ENCODE peak calls at places on chromosomes 13 and 19, in nine cellular contexts. One of them, this sample, is unnamed.

GRCh38 chr19:18397242-18398202 is at the start of gene LRRC25:
- DNase-seq in C1 segment of cervical spinal cord: peak
- DNase-seq in left colon: peak
- DNase-seq in choroid plexus epithelial cell: no peak
- DNase-seq in pulmonary artery endothelial cell: no peak
- DNase-seq in occipital lobe: no peak
- DNase-seq in foreskin keratinocyte: no peak
- DNase-seq in germinal center: peak
- DNase-seq in progenitor cell of endocrine pancreas: no peak
- DNase-seq in this sample: peak

GRCh38 chr13:98570929-98571372 is 6.0 kb downstream of the STK24 start:
- DNase-seq in germinal center: peak
- DNase-seq in choroid plexus epithelial cell: peak
- DNase-seq in left colon: peak
- DNase-seq in C1 segment of cervical spinal cord: no peak
- DNase-seq in occipital lobe: no peak
- DNase-seq in pulmonary artery endothelial cell: no peak
- DNase-seq in foreskin keratinocyte: peak
- DNase-seq in progenitor cell of endocrine pancreas: no peak
- DNase-seq in this sample: no peak

GRCh38 chr13:35530147-35530546 is 53.7 kb upstream of the MAB21L1 start:
- DNase-seq in choroid plexus epithelial cell: no peak
- DNase-seq in occipital lobe: no peak
- DNase-seq in pulmonary artery endothelial cell: no peak
- DNase-seq in C1 segment of cervical spinal cord: no peak
- DNase-seq in left colon: no peak
- DNase-seq in foreskin keratinocyte: no peak
- DNase-seq in progenitor cell of endocrine pancreas: no peak
- DNase-seq in germinal center: no peak
- DNase-seq in this sample: no peak

GRCh38 chr19:13430790-13431582 is 75.3 kb downstream of the CACNA1A start:
- DNase-seq in pulmonary artery endothelial cell: no peak
- DNase-seq in C1 segment of cervical spinal cord: peak
- DNase-seq in foreskin keratinocyte: no peak
- DNase-seq in occipital lobe: no peak
- DNase-seq in progenitor cell of endocrine pancreas: peak
- DNase-seq in germinal center: peak
- DNase-seq in left colon: peak
- DNase-seq in choroid plexus epithelial cell: peak
- DNase-seq in this sample: peak

GRCh38 chr19:918481-919156 is 1.5 kb downstream of the KISS1R start:
- DNase-seq in choroid plexus epithelial cell: no peak
- DNase-seq in pulmonary artery endothelial cell: no peak
- DNase-seq in progenitor cell of endocrine pancreas: no peak
- DNase-seq in C1 segment of cervical spinal cord: no peak
- DNase-seq in occipital lobe: no peak
- DNase-seq in foreskin keratinocyte: no peak
- DNase-seq in left colon: no peak
- DNase-seq in germinal center: no peak
- DNase-seq in this sample: no peak

GRCh38 chr13:48739346-48740037 is 85.8 kb downstream of the CYSLTR2 start:
- DNase-seq in C1 segment of cervical spinal cord: no peak
- DNase-seq in pulmonary artery endothelial cell: no peak
- DNase-seq in foreskin keratinocyte: no peak
- DNase-seq in left colon: no peak
- DNase-seq in occipital lobe: no peak
- DNase-seq in choroid plexus epithelial cell: peak
- DNase-seq in germinal center: no peak
- DNase-seq in progenitor cell of endocrine pancreas: no peak
- DNase-seq in this sample: no peak

GRCh38 chr13:71659427-71659826 is 207.6 kb downstream of the DACH1 start:
- DNase-seq in left colon: no peak
- DNase-seq in C1 segment of cervical spinal cord: no peak
- DNase-seq in pulmonary artery endothelial cell: no peak
- DNase-seq in choroid plexus epithelial cell: peak
- DNase-seq in foreskin keratinocyte: no peak
- DNase-seq in germinal center: no peak
- DNase-seq in occipital lobe: no peak
- DNase-seq in progenitor cell of endocrine pancreas: no peak
- DNase-seq in this sample: no peak

GRCh38 chr19:15161028-15161984 is 39.5 kb downstream of the NOTCH3 start:
- DNase-seq in pulmonary artery endothelial cell: no peak
- DNase-seq in foreskin keratinocyte: no peak
- DNase-seq in progenitor cell of endocrine pancreas: no peak
- DNase-seq in C1 segment of cervical spinal cord: no peak
- DNase-seq in left colon: peak
- DNase-seq in germinal center: peak
- DNase-seq in choroid plexus epithelial cell: peak
- DNase-seq in occipital lobe: no peak
- DNase-seq in this sample: no peak

GRCh38 chr13:41402695-41403511 is 54.4 kb upstream of the RGCC start:
- DNase-seq in foreskin keratinocyte: no peak
- DNase-seq in pulmonary artery endothelial cell: no peak
- DNase-seq in occipital lobe: no peak
- DNase-seq in progenitor cell of endocrine pancreas: no peak
- DNase-seq in C1 segment of cervical spinal cord: no peak
- DNase-seq in choroid plexus epithelial cell: no peak
- DNase-seq in germinal center: no peak
- DNase-seq in left colon: no peak
- DNase-seq in this sample: no peak

GRCh38 chr19:30444253-30444671 is 72.1 kb downstream of the ZNF536 start:
- DNase-seq in occipital lobe: no peak
- DNase-seq in left colon: no peak
- DNase-seq in germinal center: no peak
- DNase-seq in choroid plexus epithelial cell: no peak
- DNase-seq in progenitor cell of endocrine pancreas: no peak
- DNase-seq in C1 segment of cervical spinal cord: no peak
- DNase-seq in foreskin keratinocyte: no peak
- DNase-seq in pulmonary artery endothelial cell: no peak
- DNase-seq in this sample: no peak

GRCh38 chr19:45613926-45614725 is 12.1 kb upstream of the GPR4 start:
- DNase-seq in germinal center: no peak
- DNase-seq in foreskin keratinocyte: peak
- DNase-seq in C1 segment of cervical spinal cord: no peak
- DNase-seq in left colon: peak
- DNase-seq in progenitor cell of endocrine pancreas: no peak
- DNase-seq in choroid plexus epithelial cell: peak
- DNase-seq in occipital lobe: no peak
- DNase-seq in pulmonary artery endothelial cell: peak
- DNase-seq in this sample: peak

GRCh38 chr13:113880651-113881611 is 17.1 kb upstream of the GAS6 start:
- DNase-seq in germinal center: no peak
- DNase-seq in choroid plexus epithelial cell: no peak
- DNase-seq in occipital lobe: no peak
- DNase-seq in pulmonary artery endothelial cell: no peak
- DNase-seq in foreskin keratinocyte: no peak
- DNase-seq in left colon: no peak
- DNase-seq in C1 segment of cervical spinal cord: no peak
- DNase-seq in progenitor cell of endocrine pancreas: no peak
- DNase-seq in this sample: no peak

GRCh38 chr13:48403929-48404328 is 9.0 kb downstream of the LPAR6 start:
- DNase-seq in progenitor cell of endocrine pancreas: no peak
- DNase-seq in foreskin keratinocyte: no peak
- DNase-seq in occipital lobe: no peak
- DNase-seq in C1 segment of cervical spinal cord: no peak
- DNase-seq in choroid plexus epithelial cell: no peak
- DNase-seq in pulmonary artery endothelial cell: no peak
- DNase-seq in left colon: no peak
- DNase-seq in germinal center: no peak
- DNase-seq in this sample: no peak

GRCh38 chr19:16751701-16752100 is 32.1 kb downstream of the NWD1 start:
- DNase-seq in choroid plexus epithelial cell: no peak
- DNase-seq in occipital lobe: no peak
- DNase-seq in progenitor cell of endocrine pancreas: no peak
- DNase-seq in foreskin keratinocyte: no peak
- DNase-seq in left colon: no peak
- DNase-seq in C1 segment of cervical spinal cord: no peak
- DNase-seq in pulmonary artery endothelial cell: no peak
- DNase-seq in germinal center: no peak
- DNase-seq in this sample: no peak

GRCh38 chr13:99978781-99979452 is 2.7 kb upstream of the ZIC2 start:
- DNase-seq in foreskin keratinocyte: no peak
- DNase-seq in C1 segment of cervical spinal cord: no peak
- DNase-seq in progenitor cell of endocrine pancreas: peak
- DNase-seq in choroid plexus epithelial cell: no peak
- DNase-seq in germinal center: no peak
- DNase-seq in occipital lobe: no peak
- DNase-seq in left colon: no peak
- DNase-seq in pulmonary artery endothelial cell: no peak
- DNase-seq in this sample: no peak

GRCh38 chr19:17078920-17079709 is 3.5 kb downstream of the MYO9B start:
- DNase-seq in choroid plexus epithelial cell: peak
- DNase-seq in occipital lobe: no peak
- DNase-seq in germinal center: no peak
- DNase-seq in progenitor cell of endocrine pancreas: no peak
- DNase-seq in foreskin keratinocyte: no peak
- DNase-seq in C1 segment of cervical spinal cord: peak
- DNase-seq in left colon: no peak
- DNase-seq in pulmonary artery endothelial cell: no peak
- DNase-seq in this sample: no peak

GRCh38 chr19:43455321-43456113 is 9.9 kb downstream of the LYPD3 start:
- DNase-seq in pulmonary artery endothelial cell: no peak
- DNase-seq in germinal center: no peak
- DNase-seq in occipital lobe: no peak
- DNase-seq in progenitor cell of endocrine pancreas: no peak
- DNase-seq in choroid plexus epithelial cell: no peak
- DNase-seq in C1 segment of cervical spinal cord: no peak
- DNase-seq in foreskin keratinocyte: no peak
- DNase-seq in left colon: no peak
- DNase-seq in this sample: no peak

GRCh38 chr19:5103061-5103701 is 134.3 kb downstream of the KDM4B start:
- DNase-seq in germinal center: no peak
- DNase-seq in choroid plexus epithelial cell: no peak
- DNase-seq in C1 segment of cervical spinal cord: peak
- DNase-seq in progenitor cell of endocrine pancreas: no peak
- DNase-seq in occipital lobe: no peak
- DNase-seq in left colon: no peak
- DNase-seq in pulmonary artery endothelial cell: no peak
- DNase-seq in foreskin keratinocyte: no peak
- DNase-seq in this sample: peak

GRCh38 chr13:49060698-49061387 is 85.1 kb downstream of the FNDC3A start:
- DNase-seq in left colon: no peak
- DNase-seq in occipital lobe: no peak
- DNase-seq in pulmonary artery endothelial cell: no peak
- DNase-seq in germinal center: no peak
- DNase-seq in progenitor cell of endocrine pancreas: no peak
- DNase-seq in C1 segment of cervical spinal cord: no peak
- DNase-seq in foreskin keratinocyte: peak
- DNase-seq in choroid plexus epithelial cell: peak
- DNase-seq in this sample: no peak

GRCh38 chr13:85266331-85266730 is 532.9 kb downstream of the SLITRK6 start:
- DNase-seq in pulmonary artery endothelial cell: no peak
- DNase-seq in occipital lobe: no peak
- DNase-seq in left colon: no peak
- DNase-seq in progenitor cell of endocrine pancreas: no peak
- DNase-seq in foreskin keratinocyte: peak
- DNase-seq in choroid plexus epithelial cell: peak
- DNase-seq in germinal center: no peak
- DNase-seq in C1 segment of cervical spinal cord: no peak
- DNase-seq in this sample: no peak

GRCh38 chr19:51514866-51515481 is 13.4 kb upstream of the SIGLEC12 start:
- DNase-seq in left colon: no peak
- DNase-seq in germinal center: peak
- DNase-seq in occipital lobe: no peak
- DNase-seq in choroid plexus epithelial cell: peak
- DNase-seq in C1 segment of cervical spinal cord: no peak
- DNase-seq in foreskin keratinocyte: peak
- DNase-seq in pulmonary artery endothelial cell: no peak
- DNase-seq in progenitor cell of endocrine pancreas: no peak
- DNase-seq in this sample: no peak

GRCh38 chr13:44306401-44307192 is 67.0 kb upstream of the SERP2 start:
- DNase-seq in choroid plexus epithelial cell: peak
- DNase-seq in progenitor cell of endocrine pancreas: no peak
- DNase-seq in C1 segment of cervical spinal cord: no peak
- DNase-seq in foreskin keratinocyte: peak
- DNase-seq in left colon: peak
- DNase-seq in pulmonary artery endothelial cell: peak
- DNase-seq in occipital lobe: no peak
- DNase-seq in germinal center: no peak
- DNase-seq in this sample: peak

GRCh38 chr19:497861-498590 is 1.7 kb downstream of the MADCAM1 start:
- DNase-seq in germinal center: no peak
- DNase-seq in progenitor cell of endocrine pancreas: no peak
- DNase-seq in left colon: no peak
- DNase-seq in occipital lobe: no peak
- DNase-seq in choroid plexus epithelial cell: no peak
- DNase-seq in C1 segment of cervical spinal cord: no peak
- DNase-seq in pulmonary artery endothelial cell: no peak
- DNase-seq in foreskin keratinocyte: no peak
- DNase-seq in this sample: no peak

This sample was measured in head of caudate nucleus.